ENCODE peak calls at places on chromosomes 13 and 19, in ten cellular contexts. One of them, this sample, is unnamed.

GRCh38 chr13:23447927-23448326 is 14.4 kb upstream of the SACS start:
- DNase-seq in AG04450: peak; percentile 90
- DNase-seq in osteoblast: no peak
- DNase-seq in neural progenitor cell: no peak
- DNase-seq in heart right ventricle: no peak
- DNase-seq in naive thymus-derived CD4-positive, alpha-beta T cell: no peak
- DNase-seq in CD4-positive, alpha-beta T cell: no peak
- DNase-seq in IMR-90: peak; percentile 96
- DNase-seq in CD8-positive, alpha-beta T cell: no peak
- DNase-seq in GM23248: peak; percentile 52
- DNase-seq in this sample: no peak

GRCh38 chr13:110294146-110294545 is 12.8 kb downstream of the COL4A1 start:
- DNase-seq in heart right ventricle: no peak
- DNase-seq in AG04450: no peak
- DNase-seq in IMR-90: no peak
- DNase-seq in CD4-positive, alpha-beta T cell: no peak
- DNase-seq in osteoblast: no peak
- DNase-seq in CD8-positive, alpha-beta T cell: no peak
- DNase-seq in naive thymus-derived CD4-positive, alpha-beta T cell: no peak
- DNase-seq in GM23248: peak; percentile 73
- DNase-seq in neural progenitor cell: no peak
- DNase-seq in this sample: no peak

GRCh38 chr19:2952953-2953481 is 8.2 kb upstream of the ZNF77 start:
- DNase-seq in GM23248: peak; percentile 64
- DNase-seq in CD4-positive, alpha-beta T cell: no peak
- DNase-seq in heart right ventricle: no peak
- DNase-seq in AG04450: no peak
- DNase-seq in CD8-positive, alpha-beta T cell: no peak
- DNase-seq in neural progenitor cell: no peak
- DNase-seq in naive thymus-derived CD4-positive, alpha-beta T cell: no peak
- DNase-seq in IMR-90: no peak
- DNase-seq in osteoblast: peak; percentile 44
- DNase-seq in this sample: no peak

GRCh38 chr19:55113570-55114039 is 3.8 kb downstream of the PPP1R12C start:
- DNase-seq in osteoblast: peak; percentile 98
- DNase-seq in naive thymus-derived CD4-positive, alpha-beta T cell: no peak
- DNase-seq in IMR-90: peak; percentile 92
- DNase-seq in CD4-positive, alpha-beta T cell: no peak
- DNase-seq in CD8-positive, alpha-beta T cell: no peak
- DNase-seq in neural progenitor cell: peak; percentile 82
- DNase-seq in heart right ventricle: peak; percentile 85
- DNase-seq in GM23248: peak; percentile 96
- DNase-seq in AG04450: peak; percentile 84
- DNase-seq in this sample: no peak

GRCh38 chr13:110331362-110331761 is 24.3 kb downstream of the COL4A2 start:
- DNase-seq in neural progenitor cell: no peak
- DNase-seq in osteoblast: peak; percentile 84
- DNase-seq in naive thymus-derived CD4-positive, alpha-beta T cell: no peak
- DNase-seq in AG04450: no peak
- DNase-seq in GM23248: peak; percentile 58
- DNase-seq in heart right ventricle: no peak
- DNase-seq in CD8-positive, alpha-beta T cell: no peak
- DNase-seq in CD4-positive, alpha-beta T cell: no peak
- DNase-seq in IMR-90: peak; percentile 69
- DNase-seq in this sample: no peak

GRCh38 chr19:12774588-12775555 is at the start of gene HOOK2:
- DNase-seq in heart right ventricle: no peak
- DNase-seq in IMR-90: no peak
- DNase-seq in neural progenitor cell: peak; percentile 37
- DNase-seq in GM23248: no peak
- DNase-seq in CD8-positive, alpha-beta T cell: no peak
- DNase-seq in osteoblast: peak; percentile 46
- DNase-seq in AG04450: no peak
- DNase-seq in naive thymus-derived CD4-positive, alpha-beta T cell: no peak
- DNase-seq in CD4-positive, alpha-beta T cell: no peak
- DNase-seq in this sample: no peak

GRCh38 chr19:36054733-36055686 is at the start of gene WDR62:
- DNase-seq in CD8-positive, alpha-beta T cell: peak; percentile 91
- DNase-seq in osteoblast: peak; percentile 99
- DNase-seq in IMR-90: no peak
- DNase-seq in heart right ventricle: peak; percentile 94
- DNase-seq in AG04450: peak; percentile 67
- DNase-seq in CD4-positive, alpha-beta T cell: peak; percentile 92
- DNase-seq in naive thymus-derived CD4-positive, alpha-beta T cell: no peak
- DNase-seq in GM23248: peak; percentile 98
- DNase-seq in neural progenitor cell: peak; percentile 98
- DNase-seq in this sample: peak; percentile 89

GRCh38 chr13:61128850-61129645 is 286.6 kb downstream of the PCDH20 start:
- DNase-seq in neural progenitor cell: no peak
- DNase-seq in AG04450: no peak
- DNase-seq in CD4-positive, alpha-beta T cell: no peak
- DNase-seq in GM23248: no peak
- DNase-seq in heart right ventricle: no peak
- DNase-seq in naive thymus-derived CD4-positive, alpha-beta T cell: no peak
- DNase-seq in IMR-90: no peak
- DNase-seq in CD8-positive, alpha-beta T cell: no peak
- DNase-seq in osteoblast: no peak
- DNase-seq in this sample: no peak

GRCh38 chr13:31172535-31172934 is 10.8 kb upstream of the HSPH1 start:
- DNase-seq in GM23248: peak; percentile 82
- DNase-seq in osteoblast: peak; percentile 75
- DNase-seq in neural progenitor cell: no peak
- DNase-seq in naive thymus-derived CD4-positive, alpha-beta T cell: no peak
- DNase-seq in IMR-90: peak; percentile 84
- DNase-seq in AG04450: peak; percentile 49
- DNase-seq in heart right ventricle: no peak
- DNase-seq in CD8-positive, alpha-beta T cell: no peak
- DNase-seq in CD4-positive, alpha-beta T cell: no peak
- DNase-seq in this sample: no peak

GRCh38 chr19:17687141-17687856 is 855 bp downstream of the UNC13A start:
- DNase-seq in neural progenitor cell: peak; percentile 37
- DNase-seq in AG04450: no peak
- DNase-seq in IMR-90: no peak
- DNase-seq in heart right ventricle: no peak
- DNase-seq in CD8-positive, alpha-beta T cell: no peak
- DNase-seq in CD4-positive, alpha-beta T cell: no peak
- DNase-seq in naive thymus-derived CD4-positive, alpha-beta T cell: no peak
- DNase-seq in GM23248: no peak
- DNase-seq in osteoblast: peak; percentile 61
- DNase-seq in this sample: no peak

GRCh38 chr13:98413796-98414195 is 163.1 kb downstream of the STK24 start:
- DNase-seq in heart right ventricle: no peak
- DNase-seq in CD4-positive, alpha-beta T cell: no peak
- DNase-seq in AG04450: no peak
- DNase-seq in CD8-positive, alpha-beta T cell: no peak
- DNase-seq in naive thymus-derived CD4-positive, alpha-beta T cell: no peak
- DNase-seq in neural progenitor cell: no peak
- DNase-seq in GM23248: no peak
- DNase-seq in osteoblast: no peak
- DNase-seq in IMR-90: no peak
- DNase-seq in this sample: no peak

GRCh38 chr13:66660013-66660804 is 569.9 kb downstream of the PCDH9 start:
- DNase-seq in CD8-positive, alpha-beta T cell: no peak
- DNase-seq in AG04450: no peak
- DNase-seq in neural progenitor cell: no peak
- DNase-seq in naive thymus-derived CD4-positive, alpha-beta T cell: no peak
- DNase-seq in CD4-positive, alpha-beta T cell: no peak
- DNase-seq in osteoblast: peak; percentile 82
- DNase-seq in heart right ventricle: no peak
- DNase-seq in GM23248: peak; percentile 2
- DNase-seq in IMR-90: peak; percentile 75
- DNase-seq in this sample: no peak

DNA sequence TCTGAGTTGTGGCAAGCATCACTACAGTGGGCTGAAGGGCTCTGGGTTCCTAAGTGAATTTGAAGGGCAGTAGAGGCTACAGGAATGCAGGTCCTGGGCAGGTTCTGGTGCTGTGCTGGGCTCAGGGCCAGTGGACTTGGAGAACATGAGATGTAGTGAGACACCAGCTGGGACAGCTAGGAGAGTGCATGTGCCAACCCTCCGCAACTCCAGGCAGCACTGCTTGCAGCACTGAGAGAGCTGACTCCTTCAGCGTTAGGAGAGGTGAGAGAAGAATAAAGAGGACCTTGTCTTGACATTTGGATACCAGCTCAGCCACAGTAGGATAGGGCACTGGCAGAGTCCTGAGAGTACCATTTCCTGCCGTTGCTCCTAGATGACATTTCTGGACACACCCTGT is 739.9 kb upstream of the PRR20A start:
- DNase-seq in CD4-positive, alpha-beta T cell: no peak
- DNase-seq in AG04450: no peak
- DNase-seq in neural progenitor cell: no peak
- DNase-seq in naive thymus-derived CD4-positive, alpha-beta T cell: no peak
- DNase-seq in IMR-90: no peak
- DNase-seq in GM23248: no peak
- DNase-seq in heart right ventricle: peak; percentile 13
- DNase-seq in CD8-positive, alpha-beta T cell: no peak
- DNase-seq in osteoblast: no peak
- DNase-seq in this sample: no peak
- H3K9me3 ChIP-seq in CD4-positive, alpha-beta T cell: peaks cover 18% of the 10 kb centered on the region
- H3K9me3 ChIP-seq in AG04450: peaks cover 29% of the 10 kb centered on the region
- H3K9me3 ChIP-seq in neural progenitor cell: no peaks in the 10 kb centered on the region
- H3K9me3 ChIP-seq in naive thymus-derived CD4-positive, alpha-beta T cell: no peaks in the 10 kb centered on the region
- H3K9me3 ChIP-seq in IMR-90: peaks cover 23% of the 10 kb centered on the region
- H3K9me3 ChIP-seq in GM23248: no peaks in the 10 kb centered on the region
- H3K9me3 ChIP-seq in heart right ventricle: no peaks in the 10 kb centered on the region
- H3K9me3 ChIP-seq in CD8-positive, alpha-beta T cell: no peaks in the 10 kb centered on the region
- H3K9me3 ChIP-seq in osteoblast: peaks cover 12% of the 10 kb centered on the region
- H3K9me3 ChIP-seq in this sample: no peaks in the 10 kb centered on the region

GRCh38 chr19:56423985-56424353 is 19.8 kb downstream of the ZNF583 start:
- DNase-seq in heart right ventricle: no peak
- DNase-seq in CD4-positive, alpha-beta T cell: no peak
- DNase-seq in osteoblast: no peak
- DNase-seq in AG04450: no peak
- DNase-seq in IMR-90: no peak
- DNase-seq in CD8-positive, alpha-beta T cell: no peak
- DNase-seq in naive thymus-derived CD4-positive, alpha-beta T cell: no peak
- DNase-seq in GM23248: no peak
- DNase-seq in neural progenitor cell: no peak
- DNase-seq in this sample: no peak
- H3K9me3 ChIP-seq in heart right ventricle: peaks cover 100% of the 10 kb centered on the region
- H3K9me3 ChIP-seq in CD4-positive, alpha-beta T cell: peaks cover 100% of the 10 kb centered on the region
- H3K9me3 ChIP-seq in osteoblast: peaks cover 44% of the 10 kb centered on the region
- H3K9me3 ChIP-seq in AG04450: peaks cover 34% of the 10 kb centered on the region
- H3K9me3 ChIP-seq in IMR-90: peaks cover 61% of the 10 kb centered on the region
- H3K9me3 ChIP-seq in CD8-positive, alpha-beta T cell: peaks cover 83% of the 10 kb centered on the region
- H3K9me3 ChIP-seq in naive thymus-derived CD4-positive, alpha-beta T cell: peaks cover 27% of the 10 kb centered on the region
- H3K9me3 ChIP-seq in GM23248: peaks cover 46% of the 10 kb centered on the region
- H3K9me3 ChIP-seq in neural progenitor cell: peaks cover 92% of the 10 kb centered on the region
- H3K9me3 ChIP-seq in this sample: peaks cover 66% of the 10 kb centered on the region

DNA sequence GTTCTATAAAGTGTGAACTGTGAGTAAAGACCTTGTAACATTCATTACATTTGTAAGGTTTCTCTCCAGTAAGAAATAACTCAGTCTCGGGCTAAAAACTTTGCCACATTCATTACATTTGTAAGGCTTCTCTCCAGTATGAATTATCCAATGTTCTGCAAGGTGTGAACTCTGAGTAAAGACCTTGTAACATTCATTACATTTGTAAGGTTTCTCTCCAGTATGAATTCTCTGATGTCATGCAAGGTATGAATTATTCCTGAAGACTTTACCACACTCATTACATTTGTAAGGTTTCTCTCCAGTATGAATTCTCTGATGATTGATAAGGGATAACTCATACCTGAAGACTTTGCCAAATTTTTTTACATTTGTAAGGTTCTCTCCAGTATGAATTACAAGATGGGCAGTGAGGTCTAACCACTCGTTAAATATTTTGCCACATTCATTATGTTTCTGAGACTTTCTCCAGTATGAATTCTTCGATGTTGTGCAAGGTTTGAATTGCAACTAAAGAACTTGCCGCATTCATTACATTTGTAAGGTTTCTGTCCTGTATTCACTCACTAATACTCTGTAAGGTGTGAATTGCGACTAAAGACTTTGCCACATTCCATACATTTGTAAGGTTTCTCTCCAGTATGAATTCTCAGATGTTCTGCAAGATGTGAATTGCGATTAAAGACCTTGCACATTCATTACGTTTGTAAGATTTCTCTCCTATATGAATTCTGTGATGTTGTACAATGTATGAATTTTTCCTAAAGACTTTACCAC is 21.2 kb downstream of the ZNF578 start:
- DNase-seq in heart right ventricle: no peak
- DNase-seq in neural progenitor cell: no peak
- DNase-seq in CD8-positive, alpha-beta T cell: no peak
- DNase-seq in AG04450: no peak
- DNase-seq in GM23248: no peak
- DNase-seq in CD4-positive, alpha-beta T cell: no peak
- DNase-seq in naive thymus-derived CD4-positive, alpha-beta T cell: no peak
- DNase-seq in osteoblast: no peak
- DNase-seq in IMR-90: no peak
- DNase-seq in this sample: no peak
- H3K9me3 ChIP-seq in heart right ventricle: peaks cover 100% of the 10 kb centered on the region
- H3K9me3 ChIP-seq in neural progenitor cell: peaks cover 55% of the 10 kb centered on the region
- H3K9me3 ChIP-seq in CD8-positive, alpha-beta T cell: peaks cover 86% of the 10 kb centered on the region
- H3K9me3 ChIP-seq in AG04450: peaks cover 55% of the 10 kb centered on the region
- H3K9me3 ChIP-seq in GM23248: peaks cover 21% of the 10 kb centered on the region
- H3K9me3 ChIP-seq in CD4-positive, alpha-beta T cell: peaks cover 95% of the 10 kb centered on the region
- H3K9me3 ChIP-seq in naive thymus-derived CD4-positive, alpha-beta T cell: peaks cover 8% of the 10 kb centered on the region
- H3K9me3 ChIP-seq in osteoblast: peaks cover 39% of the 10 kb centered on the region
- H3K9me3 ChIP-seq in IMR-90: peaks cover 74% of the 10 kb centered on the region
- H3K9me3 ChIP-seq in this sample: peaks cover 46% of the 10 kb centered on the region

DNA sequence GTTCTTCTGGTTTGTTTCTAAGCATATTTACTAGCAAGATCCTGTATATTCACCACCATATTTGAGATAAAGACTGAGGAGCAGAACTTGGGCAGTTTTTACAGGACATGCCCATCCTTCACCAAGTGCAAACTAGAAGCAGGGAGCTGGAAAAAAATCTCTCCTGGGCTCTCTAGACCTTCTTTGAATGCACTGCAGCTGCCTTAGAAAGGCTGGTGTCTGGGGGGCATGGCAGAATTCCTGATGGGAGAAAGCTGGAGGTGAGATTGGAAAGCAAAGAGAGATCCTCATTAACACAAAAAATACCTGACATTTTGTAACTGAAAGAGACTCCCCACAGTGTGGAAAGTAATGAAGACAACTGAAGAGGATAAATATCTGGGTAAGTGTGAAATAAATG is 1612.1 kb downstream of the OLFM4 start:
- DNase-seq in naive thymus-derived CD4-positive, alpha-beta T cell: no peak
- DNase-seq in AG04450: no peak
- DNase-seq in osteoblast: no peak
- DNase-seq in CD8-positive, alpha-beta T cell: no peak
- DNase-seq in IMR-90: no peak
- DNase-seq in heart right ventricle: no peak
- DNase-seq in GM23248: no peak
- DNase-seq in neural progenitor cell: peak; percentile 16
- DNase-seq in CD4-positive, alpha-beta T cell: no peak
- DNase-seq in this sample: no peak
- H3K9me3 ChIP-seq in naive thymus-derived CD4-positive, alpha-beta T cell: no peaks in the 10 kb centered on the region
- H3K9me3 ChIP-seq in AG04450: peaks cover 10% of the 10 kb centered on the region
- H3K9me3 ChIP-seq in osteoblast: no peaks in the 10 kb centered on the region
- H3K9me3 ChIP-seq in CD8-positive, alpha-beta T cell: no peaks in the 10 kb centered on the region
- H3K9me3 ChIP-seq in IMR-90: peaks cover 11% of the 10 kb centered on the region
- H3K9me3 ChIP-seq in heart right ventricle: no peaks in the 10 kb centered on the region
- H3K9me3 ChIP-seq in GM23248: peaks cover 4% of the 10 kb centered on the region
- H3K9me3 ChIP-seq in neural progenitor cell: no peaks in the 10 kb centered on the region
- H3K9me3 ChIP-seq in CD4-positive, alpha-beta T cell: no peaks in the 10 kb centered on the region
- H3K9me3 ChIP-seq in this sample: no peaks in the 10 kb centered on the region

This sample was measured in T-helper 17 cell.